ENCODE peak calls at places on chromosome 1, in five cellular contexts. One of them, this sample, is unnamed.

GRCh38 chr1:43065191-43065590 is 106.5 kb upstream of the SLC2A1 start:
- DNase-seq in foreskin keratinocyte: no peak
- DNase-seq in heart left ventricle: no peak
- DNase-seq in naive thymus-derived CD4-positive, alpha-beta T cell: no peak
- DNase-seq in A549: no peak
- DNase-seq in this sample: peak; percentile 15

GRCh38 chr1:112026018-112026417 is 36.5 kb upstream of the KCND3 start:
- DNase-seq in foreskin keratinocyte: no peak
- DNase-seq in heart left ventricle: no peak
- DNase-seq in naive thymus-derived CD4-positive, alpha-beta T cell: no peak
- DNase-seq in A549: no peak
- DNase-seq in this sample: no peak

GRCh38 chr1:193183019-193183643 is 3.3 kb downstream of the B3GALT2 start:
- DNase-seq in foreskin keratinocyte: no peak
- DNase-seq in heart left ventricle: no peak
- DNase-seq in naive thymus-derived CD4-positive, alpha-beta T cell: peak; percentile 28
- DNase-seq in A549: no peak
- DNase-seq in this sample: peak; percentile 20

GRCh38 chr1:110185181-110185580 is 24.9 kb upstream of the KCNC4 start:
- DNase-seq in foreskin keratinocyte: no peak
- DNase-seq in heart left ventricle: peak; percentile 64
- DNase-seq in naive thymus-derived CD4-positive, alpha-beta T cell: no peak
- DNase-seq in A549: no peak
- DNase-seq in this sample: no peak

GRCh38 chr1:214463596-214463995 is 87.8 kb downstream of the PTPN14 start:
- DNase-seq in foreskin keratinocyte: no peak
- DNase-seq in heart left ventricle: no peak
- DNase-seq in naive thymus-derived CD4-positive, alpha-beta T cell: no peak
- DNase-seq in A549: no peak
- DNase-seq in this sample: no peak

GRCh38 chr1:209823143-209824041 is 4.4 kb upstream of the UTP25 start:
- DNase-seq in foreskin keratinocyte: peak; percentile 95
- DNase-seq in heart left ventricle: no peak
- DNase-seq in naive thymus-derived CD4-positive, alpha-beta T cell: no peak
- DNase-seq in A549: peak; percentile 42
- DNase-seq in this sample: peak; percentile 74

GRCh38 chr1:229058111-229058551 is 212.8 kb upstream of the RAB4A start:
- DNase-seq in foreskin keratinocyte: no peak
- DNase-seq in heart left ventricle: no peak
- DNase-seq in naive thymus-derived CD4-positive, alpha-beta T cell: peak; percentile 23
- DNase-seq in A549: no peak
- DNase-seq in this sample: peak; percentile 57

GRCh38 chr1:168252204-168252733 is 26.5 kb downstream of the SFT2D2 start:
- DNase-seq in foreskin keratinocyte: no peak
- DNase-seq in heart left ventricle: no peak
- DNase-seq in naive thymus-derived CD4-positive, alpha-beta T cell: no peak
- DNase-seq in A549: no peak
- DNase-seq in this sample: no peak

GRCh38 chr1:89322402-89322801 is 41.5 kb upstream of the GBP6 start:
- DNase-seq in foreskin keratinocyte: no peak
- DNase-seq in heart left ventricle: peak; percentile 65
- DNase-seq in naive thymus-derived CD4-positive, alpha-beta T cell: no peak
- DNase-seq in A549: no peak
- DNase-seq in this sample: no peak

GRCh38 chr1:160925652-160926241 is 28.9 kb downstream of the ITLN2 start:
- DNase-seq in foreskin keratinocyte: no peak
- DNase-seq in heart left ventricle: no peak
- DNase-seq in naive thymus-derived CD4-positive, alpha-beta T cell: no peak
- DNase-seq in A549: peak; percentile 12
- DNase-seq in this sample: no peak

GRCh38 chr1:92118826-92119225 is 38.7 kb downstream of the BTBD8 start:
- DNase-seq in foreskin keratinocyte: peak; percentile 39
- DNase-seq in heart left ventricle: no peak
- DNase-seq in naive thymus-derived CD4-positive, alpha-beta T cell: no peak
- DNase-seq in A549: no peak
- DNase-seq in this sample: no peak

GRCh38 chr1:247241687-247242086 is 14.2 kb upstream of the VN1R5 start:
- DNase-seq in foreskin keratinocyte: peak; percentile 18
- DNase-seq in heart left ventricle: no peak
- DNase-seq in naive thymus-derived CD4-positive, alpha-beta T cell: no peak
- DNase-seq in A549: no peak
- DNase-seq in this sample: no peak

GRCh38 chr1:174397261-174397660 is 50.5 kb upstream of the GPR52 start:
- DNase-seq in foreskin keratinocyte: no peak
- DNase-seq in heart left ventricle: no peak
- DNase-seq in naive thymus-derived CD4-positive, alpha-beta T cell: no peak
- DNase-seq in A549: no peak
- DNase-seq in this sample: no peak

GRCh38 chr1:53195913-53196484 is 625 bp upstream of the CPT2 start:
- DNase-seq in foreskin keratinocyte: no peak
- DNase-seq in heart left ventricle: no peak
- DNase-seq in naive thymus-derived CD4-positive, alpha-beta T cell: no peak
- DNase-seq in A549: no peak
- DNase-seq in this sample: no peak

GRCh38 chr1:96880626-96881025 is 159.0 kb downstream of the PTBP2 start:
- DNase-seq in foreskin keratinocyte: no peak
- DNase-seq in heart left ventricle: no peak
- DNase-seq in naive thymus-derived CD4-positive, alpha-beta T cell: no peak
- DNase-seq in A549: no peak
- DNase-seq in this sample: no peak

GRCh38 chr1:200048244-200048643 is 20.7 kb downstream of the NR5A2 start:
- DNase-seq in foreskin keratinocyte: no peak
- DNase-seq in heart left ventricle: no peak
- DNase-seq in naive thymus-derived CD4-positive, alpha-beta T cell: no peak
- DNase-seq in A549: no peak
- DNase-seq in this sample: no peak

GRCh38 chr1:33188572-33189275 is 6.9 kb upstream of the TRIM62 start:
- DNase-seq in foreskin keratinocyte: no peak
- DNase-seq in heart left ventricle: no peak
- DNase-seq in naive thymus-derived CD4-positive, alpha-beta T cell: no peak
- DNase-seq in A549: no peak
- DNase-seq in this sample: no peak

GRCh38 chr1:40948741-40949528 is 30.6 kb upstream of the CTPS1 start:
- DNase-seq in foreskin keratinocyte: peak; percentile 58
- DNase-seq in heart left ventricle: no peak
- DNase-seq in naive thymus-derived CD4-positive, alpha-beta T cell: peak; percentile 25
- DNase-seq in A549: peak; percentile 55
- DNase-seq in this sample: peak; percentile 49

GRCh38 chr1:227127891-227128290 is 187.8 kb downstream of the COQ8A start:
- DNase-seq in foreskin keratinocyte: no peak
- DNase-seq in heart left ventricle: no peak
- DNase-seq in naive thymus-derived CD4-positive, alpha-beta T cell: no peak
- DNase-seq in A549: no peak
- DNase-seq in this sample: no peak

GRCh38 chr1:66197785-66198184 is 336.2 kb upstream of the SGIP1 start:
- DNase-seq in foreskin keratinocyte: no peak
- DNase-seq in heart left ventricle: no peak
- DNase-seq in naive thymus-derived CD4-positive, alpha-beta T cell: no peak
- DNase-seq in A549: no peak
- DNase-seq in this sample: no peak

GRCh38 chr1:109617291-109617801 is 2.1 kb downstream of the GNAT2 start:
- DNase-seq in foreskin keratinocyte: peak; percentile 54
- DNase-seq in heart left ventricle: no peak
- DNase-seq in naive thymus-derived CD4-positive, alpha-beta T cell: no peak
- DNase-seq in A549: no peak
- DNase-seq in this sample: no peak

GRCh38 chr1:3320246-3321152 is 134.0 kb upstream of the ARHGEF16 start:
- DNase-seq in foreskin keratinocyte: no peak
- DNase-seq in heart left ventricle: no peak
- DNase-seq in naive thymus-derived CD4-positive, alpha-beta T cell: no peak
- DNase-seq in A549: no peak
- DNase-seq in this sample: no peak

GRCh38 chr1:36183309-36183856 is 27.4 kb downstream of the MAP7D1 start:
- DNase-seq in foreskin keratinocyte: no peak
- DNase-seq in heart left ventricle: no peak
- DNase-seq in naive thymus-derived CD4-positive, alpha-beta T cell: no peak
- DNase-seq in A549: no peak
- DNase-seq in this sample: peak; percentile 30

GRCh38 chr1:223041481-223041880 is 101.6 kb downstream of the TLR5 start:
- DNase-seq in foreskin keratinocyte: no peak
- DNase-seq in heart left ventricle: no peak
- DNase-seq in naive thymus-derived CD4-positive, alpha-beta T cell: no peak
- DNase-seq in A549: no peak
- DNase-seq in this sample: no peak

GRCh38 chr1:19096036-19096833 is 113.8 kb downstream of the UBR4 start:
- DNase-seq in foreskin keratinocyte: no peak
- DNase-seq in heart left ventricle: no peak
- DNase-seq in naive thymus-derived CD4-positive, alpha-beta T cell: no peak
- DNase-seq in A549: peak; percentile 71
- DNase-seq in this sample: peak; percentile 77

GRCh38 chr1:219066631-219067349 is 106.9 kb upstream of the LYPLAL1 start:
- DNase-seq in foreskin keratinocyte: peak; percentile 31
- DNase-seq in heart left ventricle: no peak
- DNase-seq in naive thymus-derived CD4-positive, alpha-beta T cell: no peak
- DNase-seq in A549: peak; percentile 36
- DNase-seq in this sample: no peak

GRCh38 chr1:16055613-16056520 is 12.3 kb downstream of the CLCNKB start:
- DNase-seq in foreskin keratinocyte: no peak
- DNase-seq in heart left ventricle: peak; percentile 84
- DNase-seq in naive thymus-derived CD4-positive, alpha-beta T cell: peak; percentile 78
- DNase-seq in A549: peak; percentile 82
- DNase-seq in this sample: peak; percentile 79

GRCh38 chr1:924619-925323 is 1.0 kb downstream of the SAMD11 start:
- DNase-seq in foreskin keratinocyte: no peak
- DNase-seq in heart left ventricle: no peak
- DNase-seq in naive thymus-derived CD4-positive, alpha-beta T cell: no peak
- DNase-seq in A549: no peak
- DNase-seq in this sample: no peak

GRCh38 chr1:90149101-90149500 is 154.2 kb downstream of the ZNF326 start:
- DNase-seq in foreskin keratinocyte: no peak
- DNase-seq in heart left ventricle: no peak
- DNase-seq in naive thymus-derived CD4-positive, alpha-beta T cell: no peak
- DNase-seq in A549: no peak
- DNase-seq in this sample: no peak

GRCh38 chr1:4267381-4268261 is 367.5 kb upstream of the C1orf174 start:
- DNase-seq in foreskin keratinocyte: no peak
- DNase-seq in heart left ventricle: no peak
- DNase-seq in naive thymus-derived CD4-positive, alpha-beta T cell: no peak
- DNase-seq in A549: peak; percentile 35
- DNase-seq in this sample: no peak

GRCh38 chr1:20710450-20711284 is 7.1 kb downstream of the KIF17 start:
- DNase-seq in foreskin keratinocyte: no peak
- DNase-seq in heart left ventricle: no peak
- DNase-seq in naive thymus-derived CD4-positive, alpha-beta T cell: no peak
- DNase-seq in A549: no peak
- DNase-seq in this sample: no peak

GRCh38 chr1:101081496-101082282 is 56.1 kb upstream of the DPH5 start:
- DNase-seq in foreskin keratinocyte: no peak
- DNase-seq in heart left ventricle: no peak
- DNase-seq in naive thymus-derived CD4-positive, alpha-beta T cell: no peak
- DNase-seq in A549: no peak
- DNase-seq in this sample: no peak

GRCh38 chr1:101075926-101076325 is 50.3 kb upstream of the DPH5 start:
- DNase-seq in foreskin keratinocyte: peak; percentile 40
- DNase-seq in heart left ventricle: no peak
- DNase-seq in naive thymus-derived CD4-positive, alpha-beta T cell: no peak
- DNase-seq in A549: no peak
- DNase-seq in this sample: no peak

GRCh38 chr1:101080859-101081258 is 55.3 kb upstream of the DPH5 start:
- DNase-seq in foreskin keratinocyte: no peak
- DNase-seq in heart left ventricle: no peak
- DNase-seq in naive thymus-derived CD4-positive, alpha-beta T cell: no peak
- DNase-seq in A549: no peak
- DNase-seq in this sample: no peak

GRCh38 chr1:101077849-101078248 is 52.3 kb upstream of the DPH5 start:
- DNase-seq in foreskin keratinocyte: no peak
- DNase-seq in heart left ventricle: no peak
- DNase-seq in naive thymus-derived CD4-positive, alpha-beta T cell: no peak
- DNase-seq in A549: no peak
- DNase-seq in this sample: no peak

GRCh38 chr1:101079341-101079740 is 53.8 kb upstream of the DPH5 start:
- DNase-seq in foreskin keratinocyte: no peak
- DNase-seq in heart left ventricle: no peak
- DNase-seq in naive thymus-derived CD4-positive, alpha-beta T cell: no peak
- DNase-seq in A549: no peak
- DNase-seq in this sample: no peak
- H3K4me1 ChIP-seq in foreskin keratinocyte: peaks cover 6% of the 10 kb centered on the region
- H3K4me1 ChIP-seq in heart left ventricle: no peaks in the 10 kb centered on the region
- H3K4me1 ChIP-seq in naive thymus-derived CD4-positive, alpha-beta T cell: peaks cover 29% of the 10 kb centered on the region
- H3K4me1 ChIP-seq in A549: no peaks in the 10 kb centered on the region
- H3K4me1 ChIP-seq in this sample: no peaks in the 10 kb centered on the region

GRCh38 chr1:225767591-225768540 is 9.8 kb upstream of the SRP9 start:
- DNase-seq in foreskin keratinocyte: peak; percentile 82
- DNase-seq in heart left ventricle: peak; percentile 89
- DNase-seq in naive thymus-derived CD4-positive, alpha-beta T cell: no peak
- DNase-seq in A549: no peak
- DNase-seq in this sample: no peak
- H3K4me1 ChIP-seq in foreskin keratinocyte: peaks cover 17% of the 10 kb centered on the region
- H3K4me1 ChIP-seq in heart left ventricle: peaks cover 50% of the 10 kb centered on the region
- H3K4me1 ChIP-seq in naive thymus-derived CD4-positive, alpha-beta T cell: no peaks in the 10 kb centered on the region
- H3K4me1 ChIP-seq in A549: peaks cover 65% of the 10 kb centered on the region
- H3K4me1 ChIP-seq in this sample: peaks cover 23% of the 10 kb centered on the region

DNA sequence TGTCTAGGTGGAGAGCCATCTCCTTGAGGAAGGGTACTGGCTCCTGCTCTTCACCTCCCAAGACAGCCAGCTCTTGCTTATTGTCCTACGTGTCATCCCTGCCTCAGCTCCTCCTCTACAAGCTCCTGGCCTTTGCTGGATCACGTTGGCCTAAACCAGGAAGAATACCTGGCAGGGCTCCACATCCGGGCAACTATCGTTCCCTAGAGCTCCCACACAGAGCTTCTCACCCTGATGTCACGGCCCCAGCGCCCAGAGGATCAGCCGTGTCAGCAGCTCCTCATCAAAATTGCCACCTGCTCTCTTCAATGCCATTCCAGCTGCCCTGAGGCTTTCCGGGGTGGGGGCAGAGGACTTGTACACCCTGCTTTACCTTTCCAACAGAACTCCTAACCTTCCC is 1.9 kb upstream of the TPM3 start:
- DNase-seq in foreskin keratinocyte: no peak
- DNase-seq in heart left ventricle: no peak
- DNase-seq in naive thymus-derived CD4-positive, alpha-beta T cell: no peak
- DNase-seq in A549: no peak
- DNase-seq in this sample: no peak
- H3K4me1 ChIP-seq in foreskin keratinocyte: peaks cover 9% of the 10 kb centered on the region
- H3K4me1 ChIP-seq in heart left ventricle: no peaks in the 10 kb centered on the region
- H3K4me1 ChIP-seq in naive thymus-derived CD4-positive, alpha-beta T cell: no peaks in the 10 kb centered on the region
- H3K4me1 ChIP-seq in A549: peaks cover 5% of the 10 kb centered on the region
- H3K4me1 ChIP-seq in this sample: no peaks in the 10 kb centered on the region

DNA sequence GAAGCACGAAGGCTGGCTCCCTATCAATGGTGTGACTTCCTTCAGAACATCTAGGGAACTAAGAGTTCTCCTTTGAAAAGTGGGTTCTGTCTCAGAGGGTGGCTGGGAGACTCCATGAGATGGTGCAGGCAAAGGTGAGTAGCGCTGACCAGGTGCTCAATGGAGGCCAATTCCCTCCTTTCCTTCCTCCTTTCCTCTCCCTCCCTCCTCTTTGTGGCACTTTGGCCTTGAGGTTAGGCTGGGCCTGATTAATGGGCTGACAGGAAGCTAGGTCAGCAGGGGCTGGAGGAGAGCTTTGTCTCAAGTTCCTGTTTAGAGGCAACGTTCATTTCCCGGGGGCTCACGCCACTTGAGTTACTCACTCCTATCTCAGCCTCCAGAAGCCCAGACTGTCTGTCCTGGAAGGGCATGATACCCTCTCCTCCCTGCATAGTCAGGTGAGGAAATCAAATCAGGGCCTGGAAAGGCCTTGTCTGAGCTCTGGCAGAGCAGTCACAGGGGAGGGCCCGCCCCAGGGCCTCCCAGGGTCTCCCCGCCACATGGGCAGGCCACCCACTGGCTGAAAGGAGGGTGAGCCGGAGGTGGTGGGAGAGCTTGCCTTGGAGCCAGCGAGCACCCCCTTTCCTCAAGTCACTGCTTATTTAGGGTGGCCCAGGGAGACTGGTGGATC is 58.4 kb upstream of the SSBP3 start:
- DNase-seq in foreskin keratinocyte: no peak
- DNase-seq in heart left ventricle: no peak
- DNase-seq in naive thymus-derived CD4-positive, alpha-beta T cell: no peak
- DNase-seq in A549: no peak
- DNase-seq in this sample: no peak
- H3K4me1 ChIP-seq in foreskin keratinocyte: no peaks in the 10 kb centered on the region
- H3K4me1 ChIP-seq in heart left ventricle: no peaks in the 10 kb centered on the region
- H3K4me1 ChIP-seq in naive thymus-derived CD4-positive, alpha-beta T cell: peaks cover 27% of the 10 kb centered on the region
- H3K4me1 ChIP-seq in A549: no peaks in the 10 kb centered on the region
- H3K4me1 ChIP-seq in this sample: no peaks in the 10 kb centered on the region